ENCODE peak calls at places on chromosome 22, in eight cellular contexts. U, I, Z, N, H, G, B and L are unnamed samples.

GRCh38 chr22:24465975-24466374 is 29.2 kb upstream of the UPB1 start:
- DNase-seq in N (no peak), I (no peak), U (no peak), G (no peak), B (no peak), H (no peak), Z (no peak), L (no peak)

GRCh38 chr22:24506802-24507438 is 11.8 kb downstream of the UPB1 start:
- DNase-seq in B (no peak), U (no peak), N (peak; percentile 28), H (no peak), Z (no peak), G (no peak), I (no peak), L (peak; percentile 88)

GRCh38 chr22:50577987-50578775 is at the start of gene CPT1B:
- DNase-seq in U (no peak), I (no peak), N (no peak), G (no peak), B (no peak), Z (no peak), H (no peak), L (no peak)

GRCh38 chr22:48959496-48959895 is 868.2 kb downstream of the BRD1 start:
- DNase-seq in U (no peak), N (no peak), I (no peak), H (no peak), Z (no peak), G (no peak), B (no peak), L (no peak)

GRCh38 chr22:45878051-45878764 is 98.8 kb downstream of the WNT7B start:
- DNase-seq in Z (no peak), B (no peak), U (no peak), G (no peak), H (no peak), I (no peak), N (no peak), L (no peak)

GRCh38 chr22:37349043-37349814 is 66.9 kb downstream of the CYTH4 start:
- DNase-seq in G (no peak), U (no peak), I (no peak), B (no peak), N (no peak), Z (no peak), H (no peak), L (no peak)

GRCh38 chr22:38317995-38318715 is 922 bp upstream of the CSNK1E start:
- DNase-seq in B (no peak), Z (peak; percentile 52), I (peak; percentile 91), U (peak; percentile 95), N (peak; percentile 86), H (peak; percentile 91), G (peak; percentile 60), L (peak; percentile 99)

GRCh38 chr22:45960477-45961386 is 16.2 kb downstream of the WNT7B start:
- DNase-seq in Z (no peak), B (no peak), H (no peak), I (no peak), G (no peak), N (no peak), U (no peak), L (peak; percentile 40)

GRCh38 chr22:38416621-38417251 is 38.3 kb downstream of the KCNJ4 start:
- DNase-seq in U (no peak), H (no peak), G (no peak), N (no peak), B (no peak), I (no peak), Z (no peak), L (no peak)

GRCh38 chr22:25405854-25406509 is 158.5 kb upstream of the GRK3 start:
- DNase-seq in U (no peak), N (no peak), G (no peak), H (no peak), B (no peak), I (no peak), Z (no peak), L (no peak)

GRCh38 chr22:19873138-19873959 is 18.7 kb upstream of the GNB1L start:
- DNase-seq in H (no peak), G (no peak), Z (no peak), U (no peak), B (no peak), N (no peak), I (no peak), L (no peak)

GRCh38 chr22:33465554-33465953 is 407.4 kb upstream of the SYN3 start:
- DNase-seq in H (no peak), Z (no peak), U (no peak), N (no peak), G (no peak), B (no peak), I (no peak), L (no peak)

GRCh38 chr22:20247010-20247505 is 21.1 kb downstream of the RTN4R start:
- DNase-seq in U (no peak), I (no peak), H (no peak), Z (no peak), B (no peak), N (peak; percentile 68), G (no peak), L (no peak)